ENCODE peak calls at places on chromosome 18, in seven cellular contexts. C is A172; S is IMR-90; K is iPS-NIHi11; M is osteocyte; V is stimulated activated CD8-positive, alpha-beta memory T cell treated with anti-CD3 and anti-CD28 coated beads, Interleukin-4, amount 100 ng/mL, for 24 hours; N is vagina. A is an unnamed sample.

GRCh38 chr18:33495278-33495677 is 54.8 kb upstream of the CCDC178 start:
- DNase-seq in C (no peak), S (peak), K (peak), M (no peak), V (no peak), N (no peak), A (no peak)

GRCh38 chr18:62632788-62633455 is 82.4 kb upstream of the PHLPP1 start:
- DNase-seq in C (no peak), S (no peak), K (no peak), M (no peak), V (no peak), N (no peak), A (no peak)

GRCh38 chr18:26422472-26423162 is 125.7 kb downstream of the KCTD1 start:
- DNase-seq in C (no peak), S (no peak), K (no peak), M (peak), V (no peak), N (peak), A (no peak)

GRCh38 chr18:9562584-9562983 is 51.8 kb downstream of the PPP4R1 start:
- DNase-seq in C (no peak), S (peak), K (no peak), M (no peak), V (no peak), N (no peak), A (no peak)

GRCh38 chr18:58785171-58785805 is 79.4 kb upstream of the ZNF532 start:
- DNase-seq in C (peak), S (peak), K (no peak), M (no peak), V (no peak), N (no peak), A (no peak)

GRCh38 chr18:61535401-61535800 is 202.2 kb downstream of the CDH20 start:
- DNase-seq in C (no peak), S (no peak), K (no peak), M (no peak), V (no peak), N (no peak), A (no peak)

GRCh38 chr18:43887491-43887890 is 610.2 kb upstream of the SYT4 start:
- DNase-seq in C (no peak), S (no peak), K (no peak), M (no peak), V (no peak), N (no peak), A (no peak)

GRCh38 chr18:46156124-46156745 is 52.0 kb downstream of the HAUS1 start:
- DNase-seq in C (no peak), S (no peak), K (no peak), M (no peak), V (no peak), N (no peak), A (no peak)

GRCh38 chr18:63897072-63897471 is 9.6 kb downstream of the SERPINB2 start:
- DNase-seq in C (no peak), S (no peak), K (no peak), M (no peak), V (no peak), N (no peak), A (no peak)

GRCh38 chr18:32473325-32473724 is 2.6 kb upstream of the GAREM1 start:
- DNase-seq in C (no peak), S (no peak), K (no peak), M (no peak), V (no peak), N (no peak), A (no peak)

GRCh38 chr18:50429207-50429948 is 54.5 kb downstream of the SKA1 start:
- DNase-seq in C (peak), S (peak), K (peak), M (no peak), V (no peak), N (no peak), A (no peak)

GRCh38 chr18:34522627-34523026 is 187.5 kb upstream of the DTNA start:
- DNase-seq in C (no peak), S (no peak), K (no peak), M (no peak), V (no peak), N (no peak), A (no peak)

GRCh38 chr18:60471652-60472051 is 99.1 kb upstream of the MC4R start:
- DNase-seq in C (no peak), S (no peak), K (no peak), M (no peak), V (no peak), N (no peak), A (no peak)

GRCh38 chr18:2442726-2443275 is 128.5 kb downstream of the METTL4 start:
- DNase-seq in C (peak), S (peak), K (no peak), M (no peak), V (no peak), N (no peak), A (no peak)

A was measured in right atrium auricular region.